ENCODE peak calls at places on chromosomes 5 and 9, in five cellular contexts. F is SK-N-SH, N is GM12878, H is K562, W is IMR-90. U is an unnamed sample.

GRCh38 chr9:86207193-86207592 is 52.3 kb downstream of the C9orf153 start:
- DNase-seq in W (no peak), F (no peak), H (no peak), N (no peak), U (no peak)

GRCh38 chr5:151047814-151048425 is 27.5 kb downstream of the GPX3 start:
- DNase-seq in F (peak; percentile 67), W (no peak), N (no peak), H (peak; percentile 52), U (peak; percentile 28)

GRCh38 chr5:64603676-64604075 is 86.6 kb upstream of the SHISAL2B start:
- DNase-seq in N (no peak), H (no peak), F (no peak), W (peak; percentile 28), U (no peak)

GRCh38 chr5:155080721-155081120 is 67.2 kb downstream of the KIF4B start:
- DNase-seq in N (no peak), H (no peak), F (no peak), W (no peak), U (no peak)

GRCh38 chr5:168207450-168208029 is 83.9 kb upstream of the WWC1 start:
- DNase-seq in H (no peak), N (no peak), F (no peak), W (no peak), U (no peak)

GRCh38 chr5:138631204-138631928 is 56.2 kb upstream of the HSPA9 start:
- DNase-seq in W (no peak), H (no peak), N (no peak), F (no peak), U (no peak)

GRCh38 chr9:96482471-96482870 is 32.5 kb downstream of the HABP4 start:
- DNase-seq in F (no peak), N (no peak), W (no peak), H (no peak), U (no peak)

GRCh38 chr9:1198085-1198484 is 147.9 kb downstream of the DMRT2 start:
- DNase-seq in W (peak; percentile 34), N (no peak), F (no peak), H (no peak), U (no peak)

GRCh38 chr5:55691265-55692105 is 20.6 kb downstream of the SLC38A9 start:
- DNase-seq in W (peak; percentile 59), H (peak; percentile 17), N (no peak), F (peak; percentile 65), U (peak; percentile 27)

GRCh38 chr9:116286287-116286686 is 132.7 kb downstream of the PAPPA start:
- DNase-seq in F (no peak), H (no peak), W (no peak), N (no peak), U (no peak)
- TF ChIP-seq RCOR1 in F (no peak), H (no peak), W (no peak), N (no peak), U (no peak)

DNA sequence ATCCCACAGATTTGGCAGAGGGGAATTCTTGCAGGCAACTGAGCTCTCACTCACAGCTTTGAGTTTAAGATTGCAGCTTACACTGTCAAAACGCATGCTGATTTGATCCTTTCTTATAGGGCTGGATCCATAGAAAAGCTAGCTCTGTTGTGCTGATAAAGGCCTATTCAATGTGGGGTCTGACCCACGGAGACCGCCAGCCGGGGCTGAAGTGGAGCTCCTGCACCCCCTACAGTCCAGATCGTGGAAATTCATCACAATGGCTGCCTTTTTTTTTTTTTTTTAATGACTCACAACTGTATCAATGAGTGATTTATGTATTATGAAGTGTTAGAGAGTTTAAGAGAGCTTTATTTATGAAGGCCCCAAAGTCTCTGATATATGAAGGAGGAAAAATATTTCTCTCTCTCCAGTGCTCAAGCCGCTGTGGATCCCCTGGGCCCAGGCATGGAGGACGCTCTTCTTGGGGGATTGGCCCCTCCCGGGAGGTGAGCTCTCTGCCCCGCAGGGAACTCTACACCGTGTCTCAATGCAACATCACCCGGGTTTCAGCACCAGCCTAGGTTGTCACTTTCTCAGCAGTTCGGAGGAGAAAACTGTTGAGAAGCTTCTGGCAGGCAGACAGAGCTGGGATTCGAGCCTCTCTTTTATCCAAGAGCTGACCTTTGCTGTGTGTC is 700.2 kb downstream of the IRX1 start:
- DNase-seq in W (no peak), F (peak; percentile 45), N (no peak), H (peak; percentile 20), U (no peak)
- TF ChIP-seq RCOR1 in W (no peak), F (no peak), N (no peak), H (no peak), U (no peak)

GRCh38 chr5:57396701-57397100 is 85.9 kb downstream of the ACTBL2 start:
- DNase-seq in W (no peak), N (no peak), H (no peak), F (no peak), U (no peak)
- TF ChIP-seq RCOR1 in W (no peak), N (no peak), H (no peak), F (no peak), U (no peak)

GRCh38 chr5:179417696-179418095 is 72.4 kb upstream of the ADAMTS2 start:
- DNase-seq in W (no peak), N (no peak), H (no peak), F (peak; percentile 6), U (no peak)
- TF ChIP-seq RCOR1 in W (no peak), N (no peak), H (no peak), F (no peak), U (no peak)

DNA sequence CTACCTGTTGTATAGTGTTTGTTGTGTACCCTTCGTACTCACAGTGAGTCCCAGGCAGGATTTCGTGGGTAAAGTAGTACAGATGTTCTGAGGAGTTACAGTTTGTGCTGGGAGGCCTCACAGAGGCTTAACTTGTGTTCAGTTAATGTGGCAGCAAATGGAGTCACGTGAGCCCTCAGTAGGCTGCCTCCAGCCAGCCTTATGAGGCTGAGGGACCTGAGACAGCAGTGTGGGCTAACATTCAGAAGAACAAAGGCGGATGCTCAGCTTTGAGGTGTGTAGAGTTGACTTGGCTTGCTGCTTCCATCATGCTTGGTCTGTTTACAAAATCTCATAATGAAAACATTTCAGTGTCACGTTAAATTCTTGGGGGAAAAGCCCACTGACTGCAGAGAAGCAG is 118.1 kb downstream of the TRIO start:
- DNase-seq in N (no peak), F (no peak), H (no peak), W (no peak), U (no peak)
- TF ChIP-seq RCOR1 in N (no peak), F (no peak), H (no peak), W (no peak), U (no peak)

GRCh38 chr9:104911029-104911607 is 16.8 kb downstream of the ABCA1 start:
- DNase-seq in F (no peak), H (no peak), N (no peak), W (peak; percentile 71), U (no peak)
- TF ChIP-seq RCOR1 in F (no peak), H (no peak), N (no peak), W (no peak), U (no peak)

U was measured in A549.